ENCODE peak calls at places on chromosomes 2 and 18, in ten cellular contexts. One of them, this sample, is unnamed. For H3K36me3 and H3K27me3, the result is how much of the 10 kb centered on the place peaks cover.

GRCh38 chr18:50961974-50962373 is 5.9 kb upstream of the ELAC1 start:
- DNase-seq in lung: no peak
- DNase-seq in IMR-90: no peak
- DNase-seq in CD8-positive, alpha-beta T cell: no peak
- DNase-seq in transverse colon: no peak
- DNase-seq in hepatocyte: no peak
- DNase-seq in uterus: no peak
- DNase-seq in HCT116: no peak
- DNase-seq in BJ: no peak
- DNase-seq in GM12878: no peak
- DNase-seq in this sample: no peak

GRCh38 chr18:2994603-2995432 is 18.1 kb downstream of the LPIN2 start:
- DNase-seq in lung: no peak
- DNase-seq in transverse colon: peak
- DNase-seq in hepatocyte: no peak
- DNase-seq in GM12878: no peak
- DNase-seq in IMR-90: no peak
- DNase-seq in BJ: no peak
- DNase-seq in CD8-positive, alpha-beta T cell: peak
- DNase-seq in uterus: no peak
- DNase-seq in HCT116: no peak
- DNase-seq in this sample: no peak

GRCh38 chr18:49725809-49726514 is 87.4 kb downstream of the ACAA2 start:
- DNase-seq in lung: peak
- DNase-seq in CD8-positive, alpha-beta T cell: no peak
- DNase-seq in uterus: peak
- DNase-seq in BJ: peak
- DNase-seq in HCT116: peak
- DNase-seq in hepatocyte: peak
- DNase-seq in transverse colon: peak
- DNase-seq in GM12878: no peak
- DNase-seq in IMR-90: peak
- DNase-seq in this sample: peak

GRCh38 chr2:216348909-216349308 is 23.4 kb downstream of the MARCHF4 start:
- DNase-seq in CD8-positive, alpha-beta T cell: no peak
- DNase-seq in GM12878: no peak
- DNase-seq in hepatocyte: no peak
- DNase-seq in lung: no peak
- DNase-seq in BJ: peak
- DNase-seq in transverse colon: no peak
- DNase-seq in IMR-90: peak
- DNase-seq in HCT116: no peak
- DNase-seq in uterus: no peak
- DNase-seq in this sample: peak

GRCh38 chr2:199602896-199603482 is 145.2 kb upstream of the SATB2 start:
- DNase-seq in HCT116: no peak
- DNase-seq in transverse colon: no peak
- DNase-seq in lung: no peak
- DNase-seq in IMR-90: no peak
- DNase-seq in hepatocyte: no peak
- DNase-seq in BJ: no peak
- DNase-seq in CD8-positive, alpha-beta T cell: no peak
- DNase-seq in uterus: no peak
- DNase-seq in GM12878: no peak
- DNase-seq in this sample: no peak

GRCh38 chr2:173891315-173892037 is 73.7 kb downstream of the SP3 start:
- DNase-seq in HCT116: no peak
- DNase-seq in lung: no peak
- DNase-seq in transverse colon: no peak
- DNase-seq in uterus: no peak
- DNase-seq in BJ: no peak
- DNase-seq in hepatocyte: no peak
- DNase-seq in GM12878: no peak
- DNase-seq in IMR-90: no peak
- DNase-seq in CD8-positive, alpha-beta T cell: no peak
- DNase-seq in this sample: no peak

GRCh38 chr2:240933048-240933965 is 27.2 kb downstream of the CROCC2 start:
- DNase-seq in transverse colon: peak
- DNase-seq in lung: no peak
- DNase-seq in hepatocyte: no peak
- DNase-seq in HCT116: no peak
- DNase-seq in BJ: no peak
- DNase-seq in CD8-positive, alpha-beta T cell: no peak
- DNase-seq in IMR-90: no peak
- DNase-seq in GM12878: no peak
- DNase-seq in uterus: peak
- DNase-seq in this sample: no peak

GRCh38 chr18:57794951-57795728 is 8.0 kb downstream of the ATP8B1 start:
- DNase-seq in IMR-90: no peak
- DNase-seq in transverse colon: peak
- DNase-seq in uterus: no peak
- DNase-seq in HCT116: no peak
- DNase-seq in hepatocyte: no peak
- DNase-seq in CD8-positive, alpha-beta T cell: no peak
- DNase-seq in BJ: no peak
- DNase-seq in GM12878: no peak
- DNase-seq in lung: no peak
- DNase-seq in this sample: no peak

GRCh38 chr2:208025814-208026184 is 472 bp upstream of the PLEKHM3 start:
- DNase-seq in hepatocyte: no peak
- DNase-seq in BJ: no peak
- DNase-seq in IMR-90: no peak
- DNase-seq in lung: no peak
- DNase-seq in CD8-positive, alpha-beta T cell: no peak
- DNase-seq in GM12878: no peak
- DNase-seq in transverse colon: no peak
- DNase-seq in HCT116: no peak
- DNase-seq in uterus: peak
- DNase-seq in this sample: no peak

GRCh38 chr2:233241803-233242202 is 9.7 kb upstream of the ATG16L1 start:
- DNase-seq in uterus: no peak
- DNase-seq in BJ: no peak
- DNase-seq in CD8-positive, alpha-beta T cell: no peak
- DNase-seq in transverse colon: peak
- DNase-seq in IMR-90: no peak
- DNase-seq in GM12878: no peak
- DNase-seq in lung: no peak
- DNase-seq in HCT116: no peak
- DNase-seq in hepatocyte: no peak
- DNase-seq in this sample: no peak

GRCh38 chr18:39007523-39007922 is 1441.9 kb upstream of the CELF4 start:
- DNase-seq in HCT116: no peak
- DNase-seq in IMR-90: no peak
- DNase-seq in hepatocyte: no peak
- DNase-seq in BJ: no peak
- DNase-seq in lung: no peak
- DNase-seq in transverse colon: no peak
- DNase-seq in CD8-positive, alpha-beta T cell: no peak
- DNase-seq in GM12878: no peak
- DNase-seq in uterus: no peak
- DNase-seq in this sample: no peak

GRCh38 chr18:34224423-34225217 is at the start of gene NOL4:
- DNase-seq in HCT116: no peak
- DNase-seq in GM12878: no peak
- DNase-seq in hepatocyte: peak
- DNase-seq in IMR-90: no peak
- DNase-seq in CD8-positive, alpha-beta T cell: no peak
- DNase-seq in BJ: no peak
- DNase-seq in transverse colon: peak
- DNase-seq in uterus: peak
- DNase-seq in lung: peak
- DNase-seq in this sample: peak

GRCh38 chr2:47404356-47404755 is 1.4 kb downstream of the MSH2 start:
- DNase-seq in CD8-positive, alpha-beta T cell: no peak
- DNase-seq in BJ: no peak
- DNase-seq in hepatocyte: no peak
- DNase-seq in uterus: no peak
- DNase-seq in IMR-90: no peak
- DNase-seq in GM12878: no peak
- DNase-seq in HCT116: no peak
- DNase-seq in lung: no peak
- DNase-seq in transverse colon: peak
- DNase-seq in this sample: no peak

GRCh38 chr2:175003875-175004729 is 1.1 kb downstream of the CHN1 start:
- DNase-seq in BJ: no peak
- DNase-seq in GM12878: no peak
- DNase-seq in CD8-positive, alpha-beta T cell: no peak
- DNase-seq in transverse colon: no peak
- DNase-seq in hepatocyte: no peak
- DNase-seq in lung: no peak
- DNase-seq in IMR-90: no peak
- DNase-seq in HCT116: no peak
- DNase-seq in uterus: no peak
- DNase-seq in this sample: no peak

GRCh38 chr2:24024018-24024417 is 14.1 kb downstream of the MFSD2B start:
- DNase-seq in transverse colon: no peak
- DNase-seq in uterus: no peak
- DNase-seq in CD8-positive, alpha-beta T cell: no peak
- DNase-seq in BJ: no peak
- DNase-seq in hepatocyte: no peak
- DNase-seq in lung: no peak
- DNase-seq in GM12878: no peak
- DNase-seq in HCT116: no peak
- DNase-seq in IMR-90: peak
- DNase-seq in this sample: no peak
- TF ChIP-seq CTCF in transverse colon: no peak
- TF ChIP-seq CTCF in uterus: no peak
- TF ChIP-seq CTCF in CD8-positive, alpha-beta T cell: no peak
- TF ChIP-seq CTCF in BJ: peak
- TF ChIP-seq CTCF in hepatocyte: peak
- TF ChIP-seq CTCF in lung: no peak
- TF ChIP-seq CTCF in GM12878: no peak
- TF ChIP-seq CTCF in HCT116: no peak
- TF ChIP-seq CTCF in IMR-90: peak
- TF ChIP-seq CTCF in this sample: no peak

GRCh38 chr2:150467641-150467963 is 19.9 kb downstream of the RND3 start:
- DNase-seq in BJ: no peak
- DNase-seq in lung: no peak
- DNase-seq in uterus: no peak
- DNase-seq in GM12878: no peak
- DNase-seq in hepatocyte: no peak
- DNase-seq in CD8-positive, alpha-beta T cell: no peak
- DNase-seq in IMR-90: no peak
- DNase-seq in transverse colon: no peak
- DNase-seq in HCT116: no peak
- DNase-seq in this sample: no peak

GRCh38 chr2:150469706-150470105 is 17.8 kb downstream of the RND3 start:
- DNase-seq in GM12878: no peak
- DNase-seq in HCT116: no peak
- DNase-seq in hepatocyte: no peak
- DNase-seq in BJ: no peak
- DNase-seq in transverse colon: no peak
- DNase-seq in uterus: no peak
- DNase-seq in CD8-positive, alpha-beta T cell: no peak
- DNase-seq in IMR-90: peak
- DNase-seq in lung: no peak
- DNase-seq in this sample: no peak

GRCh38 chr2:150472122-150472899 is 15.2 kb downstream of the RND3 start:
- DNase-seq in BJ: peak
- DNase-seq in lung: peak
- DNase-seq in GM12878: no peak
- DNase-seq in CD8-positive, alpha-beta T cell: no peak
- DNase-seq in uterus: no peak
- DNase-seq in IMR-90: peak
- DNase-seq in transverse colon: peak
- DNase-seq in HCT116: no peak
- DNase-seq in hepatocyte: peak
- DNase-seq in this sample: no peak

GRCh38 chr2:150468350-150468960 is 19.0 kb downstream of the RND3 start:
- DNase-seq in hepatocyte: no peak
- DNase-seq in transverse colon: no peak
- DNase-seq in lung: no peak
- DNase-seq in IMR-90: peak
- DNase-seq in uterus: no peak
- DNase-seq in HCT116: no peak
- DNase-seq in BJ: no peak
- DNase-seq in GM12878: no peak
- DNase-seq in CD8-positive, alpha-beta T cell: no peak
- DNase-seq in this sample: no peak

GRCh38 chr2:150470435-150470834 is 17.0 kb downstream of the RND3 start:
- DNase-seq in transverse colon: no peak
- DNase-seq in IMR-90: peak
- DNase-seq in hepatocyte: peak
- DNase-seq in CD8-positive, alpha-beta T cell: no peak
- DNase-seq in lung: no peak
- DNase-seq in HCT116: no peak
- DNase-seq in uterus: no peak
- DNase-seq in GM12878: no peak
- DNase-seq in BJ: no peak
- DNase-seq in this sample: no peak
- H3K36me3 ChIP-seq in transverse colon: under half
- H3K36me3 ChIP-seq in IMR-90: half or more
- H3K36me3 ChIP-seq in hepatocyte: under half
- H3K36me3 ChIP-seq in CD8-positive, alpha-beta T cell: under half
- H3K36me3 ChIP-seq in lung: under half
- H3K36me3 ChIP-seq in HCT116: under half
- H3K36me3 ChIP-seq in uterus: under half
- H3K36me3 ChIP-seq in GM12878: under half
- H3K36me3 ChIP-seq in BJ: under half
- H3K36me3 ChIP-seq in this sample: under half

GRCh38 chr2:11514904-11515303 is 18.9 kb upstream of the GREB1 start:
- DNase-seq in transverse colon: no peak
- DNase-seq in CD8-positive, alpha-beta T cell: no peak
- DNase-seq in IMR-90: no peak
- DNase-seq in BJ: no peak
- DNase-seq in hepatocyte: no peak
- DNase-seq in GM12878: no peak
- DNase-seq in HCT116: no peak
- DNase-seq in uterus: no peak
- DNase-seq in lung: no peak
- DNase-seq in this sample: no peak
- H3K27me3 ChIP-seq in transverse colon: under half
- H3K27me3 ChIP-seq in CD8-positive, alpha-beta T cell: under half
- H3K27me3 ChIP-seq in IMR-90: under half
- H3K27me3 ChIP-seq in BJ: under half
- H3K27me3 ChIP-seq in hepatocyte: under half
- H3K27me3 ChIP-seq in GM12878: under half
- H3K27me3 ChIP-seq in HCT116: under half
- H3K27me3 ChIP-seq in uterus: under half
- H3K27me3 ChIP-seq in lung: under half
- H3K27me3 ChIP-seq in this sample: under half

DNA sequence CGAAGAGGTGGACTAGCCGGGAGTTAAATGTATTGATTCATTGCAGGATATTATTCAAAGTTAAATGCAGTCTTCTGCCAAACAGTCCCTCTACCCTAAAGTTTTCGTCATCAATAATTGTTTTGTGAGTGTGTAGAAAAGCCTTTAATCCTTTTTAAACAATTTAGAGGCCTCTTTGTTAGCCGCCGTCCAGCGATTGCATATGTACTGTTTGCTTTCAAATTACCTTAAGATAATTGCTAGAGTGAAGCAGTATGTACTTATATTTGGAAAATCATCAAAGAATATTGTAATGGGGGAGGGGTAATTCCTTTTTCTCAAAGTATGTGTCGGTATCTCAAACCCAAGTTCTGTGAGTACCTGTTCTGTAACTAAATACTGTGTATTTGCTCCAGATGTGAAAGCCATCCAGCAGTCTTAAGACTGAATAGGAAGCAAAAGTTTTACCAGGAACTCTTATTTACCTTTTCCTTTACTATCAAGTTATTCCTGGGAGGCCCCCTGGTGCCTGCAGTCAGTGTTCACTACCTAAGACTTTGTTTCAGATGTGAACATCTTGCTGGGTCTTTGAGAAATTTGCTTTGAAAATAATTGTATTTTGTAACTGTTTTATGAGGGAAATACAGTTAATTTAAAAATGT is 1.5 kb downstream of the PPP1CB start:
- DNase-seq in transverse colon: peak
- DNase-seq in lung: no peak
- DNase-seq in uterus: peak
- DNase-seq in hepatocyte: peak
- DNase-seq in GM12878: no peak
- DNase-seq in CD8-positive, alpha-beta T cell: peak
- DNase-seq in IMR-90: peak
- DNase-seq in BJ: no peak
- DNase-seq in HCT116: peak
- DNase-seq in this sample: peak
- TF ChIP-seq CTCF in transverse colon: peak
- TF ChIP-seq CTCF in lung: peak
- TF ChIP-seq CTCF in uterus: peak
- TF ChIP-seq CTCF in hepatocyte: peak
- TF ChIP-seq CTCF in GM12878: peak
- TF ChIP-seq CTCF in CD8-positive, alpha-beta T cell: peak
- TF ChIP-seq CTCF in IMR-90: peak
- TF ChIP-seq CTCF in BJ: peak
- TF ChIP-seq CTCF in HCT116: peak
- TF ChIP-seq CTCF in this sample: peak